ENCODE peak calls at places on chromosomes 6 and 20, in four cellular contexts. Q is PC-3, D is endothelial cell of umbilical vein, B is fibroblast of lung. U is an unnamed sample. For H3K4me1, the result is how much of the 10 kb centered on the place peaks cover.

GRCh38 chr20:41373384-41373783 is 6.8 kb upstream of the EMILIN3 start:
- DNase-seq in B (no peak), Q (no peak), D (no peak), U (no peak)

GRCh38 chr6:46734867-46735719 is at the start of gene PLA2G7:
- DNase-seq in D (no peak), B (peak), Q (peak), U (peak)

GRCh38 chr6:151391471-151392428 is at the start of gene ZBTB2:
- DNase-seq in B (peak), D (peak), Q (peak), U (peak)

GRCh38 chr20:44848254-44849015 is 37.1 kb upstream of the YWHAB start:
- DNase-seq in Q (peak), D (no peak), B (no peak), U (no peak)

GRCh38 chr6:31399589-31400466 is 3.6 kb upstream of the MICA start:
- DNase-seq in Q (peak), D (peak), B (peak), U (peak)

GRCh38 chr20:2397595-2398145 is 17.0 kb downstream of the TGM6 start:
- DNase-seq in B (no peak), D (no peak), Q (no peak), U (no peak)

GRCh38 chr20:19932170-19932667 is 84.9 kb upstream of the NAA20 start:
- DNase-seq in B (peak), Q (no peak), D (peak), U (peak)

GRCh38 chr20:34240698-34241615 is at the start of gene ASIP:
- DNase-seq in D (no peak), Q (no peak), B (no peak), U (no peak)

GRCh38 chr6:36283608-36284007 is 13.7 kb downstream of the PNPLA1 start:
- DNase-seq in Q (no peak), B (no peak), D (no peak), U (no peak)

DNA sequence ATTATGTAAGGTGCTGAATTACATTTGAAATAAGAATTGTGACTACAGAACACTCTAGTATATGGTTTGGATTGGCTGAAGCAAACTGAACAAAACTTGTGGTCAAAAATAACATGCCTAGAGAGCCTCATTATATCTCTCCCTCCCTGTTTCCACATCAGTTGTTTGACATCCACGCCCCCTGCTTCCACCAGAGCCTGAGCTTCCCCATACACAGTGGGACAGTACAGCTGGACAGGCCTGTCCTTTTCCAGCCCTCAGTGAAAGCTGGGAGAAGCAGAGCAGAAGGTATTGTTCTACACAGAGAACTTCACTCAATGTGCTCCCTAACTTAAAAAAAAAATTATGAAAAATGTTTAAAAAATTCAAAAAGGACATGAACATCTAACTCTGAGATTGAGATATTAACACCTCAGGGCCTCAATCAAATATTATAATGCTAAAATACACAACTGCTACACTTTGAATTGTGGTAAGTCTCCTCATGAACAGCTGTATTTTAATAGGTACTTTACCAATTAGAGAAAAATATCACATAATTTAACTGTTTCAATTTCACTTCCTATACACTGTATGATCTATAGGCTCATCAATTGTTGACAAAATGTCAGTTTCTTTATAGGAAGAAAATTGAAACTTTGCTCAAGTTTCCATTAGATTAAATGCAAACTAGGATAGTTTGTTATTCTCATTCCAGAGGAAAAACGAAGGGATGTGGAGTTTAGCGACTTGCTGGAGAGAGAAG is 44.9 kb upstream of the SCML4 start:
- DNase-seq in B (no peak), Q (no peak), D (no peak), U (no peak)
- H3K4me2 ChIP-seq in B (no peak), Q (no peak), D (no peak), U (no peak)

DNA sequence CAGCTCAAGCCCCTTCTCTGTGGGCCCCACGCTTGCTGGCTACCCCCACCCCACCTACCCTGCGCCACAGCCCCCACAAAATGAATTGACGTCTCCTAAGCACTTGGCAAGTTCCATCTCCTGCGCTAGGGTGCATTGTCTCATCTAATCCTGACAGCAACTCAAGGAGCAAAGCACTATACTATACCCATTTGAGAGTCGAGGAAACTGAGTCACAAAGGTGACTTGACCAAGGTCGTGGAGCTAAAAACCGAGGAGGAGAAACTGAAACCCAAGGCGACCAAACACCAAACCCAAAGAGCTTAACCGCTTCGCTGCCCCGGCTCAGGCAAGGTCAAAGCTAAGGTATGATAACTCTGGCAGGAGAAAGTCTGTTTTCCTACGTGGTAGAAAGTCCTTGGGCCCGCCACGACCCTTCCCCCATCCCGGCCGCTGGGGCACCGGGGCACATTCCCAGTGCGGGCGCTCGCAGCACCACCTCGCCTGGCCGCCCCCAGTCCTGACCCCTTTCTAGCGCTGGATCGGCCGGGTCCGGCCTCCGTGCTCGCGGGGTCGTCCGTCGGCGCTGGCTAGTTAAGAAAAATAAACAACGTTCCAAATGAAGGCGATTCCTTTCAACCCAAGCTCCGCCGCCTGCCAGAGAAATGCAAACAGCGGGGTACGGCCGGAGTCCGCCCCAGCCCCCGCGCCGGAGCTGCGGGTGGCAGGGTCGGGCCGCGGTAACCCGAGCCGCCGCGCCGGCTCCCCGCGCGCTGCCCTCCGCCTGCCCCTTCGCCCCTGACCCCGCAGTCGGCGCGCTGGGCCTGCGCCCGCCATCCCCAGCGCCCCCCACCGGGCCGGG is 37.3 kb downstream of the NCR2 start:
- DNase-seq in D (no peak), Q (no peak), B (peak), U (no peak)
- TF ChIP-seq EZH2 in D (peak), Q (peak), B (peak), U (no peak)

DNA sequence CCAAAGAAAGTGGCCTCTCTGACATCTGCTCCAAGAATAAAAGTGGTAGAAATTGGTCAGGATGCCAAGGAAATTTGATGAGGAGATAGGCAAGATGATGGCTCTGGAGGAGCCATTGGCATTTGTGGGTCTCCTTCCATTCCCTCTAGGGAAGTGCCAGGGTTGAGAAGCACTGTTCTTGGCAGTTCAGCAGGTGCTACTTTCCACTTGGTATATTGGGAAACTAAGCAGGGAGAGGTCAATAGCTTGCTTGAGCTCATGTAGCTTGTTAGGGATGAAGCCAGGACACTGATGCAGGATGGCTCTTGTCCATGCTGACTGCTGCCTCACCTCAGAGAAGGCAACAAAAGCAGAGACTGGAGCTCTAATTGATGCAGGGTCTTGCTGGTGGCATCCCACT is 72.9 kb upstream of the RIPOR2 start:
- DNase-seq in Q (no peak), B (no peak), D (no peak), U (no peak)
- H3K4me1 ChIP-seq in Q (under half), B (under half), D (under half), U (under half)

GRCh38 chr20:63210011-63210605 is 5.8 kb downstream of the YTHDF1 start:
- DNase-seq in B (no peak), D (no peak), Q (no peak), U (no peak)

GRCh38 chr20:63214514-63214913 is 1.4 kb downstream of the YTHDF1 start:
- DNase-seq in Q (no peak), B (no peak), D (no peak), U (no peak)

GRCh38 chr20:63212792-63213191 is 3.1 kb downstream of the YTHDF1 start:
- DNase-seq in B (no peak), D (no peak), Q (no peak), U (no peak)

GRCh38 chr20:63215101-63216040 is 560 bp downstream of the YTHDF1 start:
- DNase-seq in Q (peak), D (peak), B (peak), U (peak)

DNA sequence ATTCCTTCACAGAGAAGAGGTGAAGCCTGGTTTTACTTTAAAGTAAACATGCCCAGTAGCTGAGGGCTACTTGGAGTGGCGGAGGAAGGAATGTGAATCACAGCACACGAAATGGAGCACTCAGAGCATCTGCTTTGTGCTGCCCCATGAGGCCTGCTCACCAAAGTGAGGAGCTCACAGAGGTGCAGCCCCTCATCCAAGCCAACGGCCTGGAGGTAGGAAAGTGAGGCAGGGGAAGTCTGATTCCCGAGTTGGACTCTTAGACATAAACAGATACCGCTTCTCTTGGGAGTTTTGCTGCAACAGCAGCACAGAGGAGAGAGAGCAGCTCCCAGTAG is 3.6 kb downstream of the YTHDF1 start:
- DNase-seq in Q (no peak), D (no peak), B (no peak), U (no peak)
- H3K4me2 ChIP-seq in Q (peak), D (no peak), B (no peak), U (peak)